ENCODE peak calls at places on chromosomes 16 and 17, in four cellular contexts. One of them, this sample, is unnamed.

GRCh38 chr16:558298-559020 is 1.7 kb upstream of the PRR35 start:
- DNase-seq in HepG2: peak
- DNase-seq in H1: no peak
- DNase-seq in K562: no peak
- DNase-seq in this sample: no peak

GRCh38 chr17:45793999-45794540 is 9.9 kb downstream of the CRHR1 start:
- DNase-seq in K562: no peak
- DNase-seq in H1: no peak
- DNase-seq in HepG2: no peak
- DNase-seq in this sample: no peak

GRCh38 chr17:80931421-80932265 is 60.0 kb upstream of the CHMP6 start:
- DNase-seq in HepG2: no peak
- DNase-seq in H1: peak
- DNase-seq in K562: no peak
- DNase-seq in this sample: no peak

GRCh38 chr16:48317614-48318013 is 67.6 kb downstream of the SIAH1 start:
- DNase-seq in H1: no peak
- DNase-seq in K562: peak
- DNase-seq in HepG2: no peak
- DNase-seq in this sample: peak

GRCh38 chr17:49565948-49566491 is 9.7 kb upstream of the NXPH3 start:
- DNase-seq in K562: no peak
- DNase-seq in HepG2: no peak
- DNase-seq in H1: no peak
- DNase-seq in this sample: no peak

GRCh38 chr17:9531080-9531479 is 44.5 kb downstream of the STX8 start:
- DNase-seq in K562: no peak
- DNase-seq in H1: no peak
- DNase-seq in HepG2: no peak
- DNase-seq in this sample: no peak

GRCh38 chr16:72467157-72467759 is 295.3 kb upstream of the PMFBP1 start:
- DNase-seq in H1: no peak
- DNase-seq in K562: peak
- DNase-seq in HepG2: peak
- DNase-seq in this sample: peak

GRCh38 chr16:27644165-27644564 is 94.2 kb downstream of the KATNIP start:
- DNase-seq in HepG2: no peak
- DNase-seq in K562: no peak
- DNase-seq in H1: no peak
- DNase-seq in this sample: no peak

GRCh38 chr16:77788196-77789084 is at the start of gene VAT1L:
- DNase-seq in HepG2: no peak
- DNase-seq in K562: peak
- DNase-seq in H1: peak
- DNase-seq in this sample: peak

GRCh38 chr17:58338907-58339774 is 10.5 kb upstream of the TSPOAP1 start:
- DNase-seq in H1: peak
- DNase-seq in HepG2: peak
- DNase-seq in K562: peak
- DNase-seq in this sample: no peak

GRCh38 chr17:33435716-33436301 is 142.7 kb upstream of the ASIC2 start:
- DNase-seq in HepG2: no peak
- DNase-seq in H1: no peak
- DNase-seq in K562: no peak
- DNase-seq in this sample: no peak

GRCh38 chr17:70905796-70906195 is 736.5 kb downstream of the KCNJ2 start:
- DNase-seq in HepG2: no peak
- DNase-seq in K562: no peak
- DNase-seq in H1: no peak
- DNase-seq in this sample: peak

GRCh38 chr16:77344306-77344705 is 90.5 kb downstream of the ADAMTS18 start:
- DNase-seq in H1: no peak
- DNase-seq in HepG2: no peak
- DNase-seq in K562: no peak
- DNase-seq in this sample: no peak

GRCh38 chr16:14454391-14454790 is 175.7 kb downstream of the PARN start:
- DNase-seq in H1: no peak
- DNase-seq in HepG2: no peak
- DNase-seq in K562: no peak
- DNase-seq in this sample: no peak

GRCh38 chr17:41539979-41540701 is 12.0 kb upstream of the KRT19 start:
- DNase-seq in HepG2: peak
- DNase-seq in K562: no peak
- DNase-seq in H1: no peak
- DNase-seq in this sample: no peak

GRCh38 chr16:15644306-15644961 is 1.5 kb upstream of the MARF1 start:
- DNase-seq in HepG2: peak
- DNase-seq in K562: no peak
- DNase-seq in H1: no peak
- DNase-seq in this sample: peak

GRCh38 chr17:44661835-44662234 is 5.6 kb downstream of the MEIOC start:
- DNase-seq in HepG2: no peak
- DNase-seq in K562: no peak
- DNase-seq in H1: no peak
- DNase-seq in this sample: no peak

GRCh38 chr16:52597772-52598483 is 51.0 kb upstream of the TOX3 start:
- DNase-seq in HepG2: peak
- DNase-seq in H1: peak
- DNase-seq in K562: no peak
- DNase-seq in this sample: no peak

GRCh38 chr16:180101-180920 is at the start of gene HBQ1:
- DNase-seq in H1: peak
- DNase-seq in HepG2: peak
- DNase-seq in K562: peak
- DNase-seq in this sample: peak

GRCh38 chr17:50931003-50931878 is 65.1 kb upstream of the TOB1 start:
- DNase-seq in H1: peak
- DNase-seq in HepG2: peak
- DNase-seq in K562: peak
- DNase-seq in this sample: peak

GRCh38 chr16:75376475-75376907 is 56.8 kb downstream of the CFDP1 start:
- DNase-seq in HepG2: no peak
- DNase-seq in H1: no peak
- DNase-seq in K562: no peak
- DNase-seq in this sample: no peak

GRCh38 chr16:87812200-87812656 is 46.4 kb upstream of the KLHDC4 start:
- DNase-seq in H1: no peak
- DNase-seq in K562: no peak
- DNase-seq in HepG2: peak
- DNase-seq in this sample: no peak

GRCh38 chr17:80594666-80595269 is 50.1 kb downstream of the RPTOR start:
- DNase-seq in HepG2: no peak
- DNase-seq in K562: no peak
- DNase-seq in H1: no peak
- DNase-seq in this sample: no peak

GRCh38 chr17:17837380-17837821 is 615 bp upstream of the SREBF1 start:
- DNase-seq in HepG2: peak
- DNase-seq in H1: no peak
- DNase-seq in K562: no peak
- DNase-seq in this sample: peak

GRCh38 chr16:1751946-1752345 is 19.4 kb downstream of the NME3 start:
- DNase-seq in HepG2: no peak
- DNase-seq in K562: no peak
- DNase-seq in H1: no peak
- DNase-seq in this sample: no peak

GRCh38 chr17:34562387-34562786 is 17.0 kb upstream of the TMEM132E start:
- DNase-seq in HepG2: no peak
- DNase-seq in K562: peak
- DNase-seq in H1: no peak
- DNase-seq in this sample: no peak

GRCh38 chr16:71473891-71474290 is 11.8 kb upstream of the ZNF23 start:
- DNase-seq in K562: no peak
- DNase-seq in HepG2: no peak
- DNase-seq in H1: no peak
- DNase-seq in this sample: no peak

GRCh38 chr16:30183236-30183960 is at the start of gene CORO1A:
- DNase-seq in K562: peak
- DNase-seq in H1: peak
- DNase-seq in HepG2: peak
- DNase-seq in this sample: peak

GRCh38 chr17:78618264-78619066 is 41.3 kb upstream of the DNAH17 start:
- DNase-seq in HepG2: no peak
- DNase-seq in K562: no peak
- DNase-seq in H1: no peak
- DNase-seq in this sample: no peak

GRCh38 chr17:82839617-82840292 is at the start of gene ZNF750:
- DNase-seq in HepG2: no peak
- DNase-seq in H1: no peak
- DNase-seq in K562: no peak
- DNase-seq in this sample: no peak

GRCh38 chr16:53090591-53091507 is 36.1 kb downstream of the CHD9 start:
- DNase-seq in K562: no peak
- DNase-seq in H1: no peak
- DNase-seq in HepG2: peak
- DNase-seq in this sample: no peak

DNA sequence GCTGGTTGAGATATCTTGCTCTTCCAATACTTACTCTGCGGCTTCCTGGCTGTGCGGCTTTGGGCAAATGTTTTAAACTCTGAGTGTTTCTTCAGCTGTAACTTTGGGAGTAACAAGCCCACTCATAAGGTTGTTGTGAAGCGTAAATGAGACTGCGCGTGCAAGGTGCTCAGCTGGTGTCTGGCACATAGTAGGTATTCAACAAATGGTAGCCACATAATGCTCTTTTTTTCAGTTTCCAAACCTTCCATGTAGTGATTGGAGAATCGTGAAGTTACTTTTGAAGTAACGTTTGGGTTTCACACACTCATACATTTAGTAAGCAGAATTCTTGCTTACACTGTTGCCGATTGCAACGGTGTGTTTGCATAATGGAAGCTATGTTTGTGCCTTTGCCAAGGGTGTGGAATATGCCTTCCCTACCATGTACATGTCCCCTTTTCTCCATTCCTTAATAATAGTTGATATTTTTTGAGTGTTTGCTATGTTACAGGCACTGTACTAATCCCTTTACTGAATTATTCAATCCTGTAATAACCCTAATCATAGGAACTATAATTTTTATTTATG is 829 bp downstream of the DHRS7B start:
- DNase-seq in K562: no peak
- DNase-seq in H1: no peak
- DNase-seq in HepG2: no peak
- DNase-seq in this sample: no peak
- TF ChIP-seq RNF2 in K562: no peak
- TF ChIP-seq RNF2 in H1: no peak
- TF ChIP-seq RNF2 in HepG2: no peak
- TF ChIP-seq RNF2 in this sample: no peak

GRCh38 chr17:73043686-73044581 is 48.6 kb downstream of the SLC39A11 start:
- DNase-seq in HepG2: no peak
- DNase-seq in K562: no peak
- DNase-seq in H1: no peak
- DNase-seq in this sample: no peak
- TF ChIP-seq RNF2 in HepG2: no peak
- TF ChIP-seq RNF2 in K562: no peak
- TF ChIP-seq RNF2 in H1: no peak
- TF ChIP-seq RNF2 in this sample: no peak

GRCh38 chr17:673200-673681 is 41.4 kb downstream of the VPS53 start:
- DNase-seq in K562: no peak
- DNase-seq in HepG2: no peak
- DNase-seq in H1: peak
- DNase-seq in this sample: no peak
- TF ChIP-seq RNF2 in K562: no peak
- TF ChIP-seq RNF2 in HepG2: no peak
- TF ChIP-seq RNF2 in H1: no peak
- TF ChIP-seq RNF2 in this sample: no peak

DNA sequence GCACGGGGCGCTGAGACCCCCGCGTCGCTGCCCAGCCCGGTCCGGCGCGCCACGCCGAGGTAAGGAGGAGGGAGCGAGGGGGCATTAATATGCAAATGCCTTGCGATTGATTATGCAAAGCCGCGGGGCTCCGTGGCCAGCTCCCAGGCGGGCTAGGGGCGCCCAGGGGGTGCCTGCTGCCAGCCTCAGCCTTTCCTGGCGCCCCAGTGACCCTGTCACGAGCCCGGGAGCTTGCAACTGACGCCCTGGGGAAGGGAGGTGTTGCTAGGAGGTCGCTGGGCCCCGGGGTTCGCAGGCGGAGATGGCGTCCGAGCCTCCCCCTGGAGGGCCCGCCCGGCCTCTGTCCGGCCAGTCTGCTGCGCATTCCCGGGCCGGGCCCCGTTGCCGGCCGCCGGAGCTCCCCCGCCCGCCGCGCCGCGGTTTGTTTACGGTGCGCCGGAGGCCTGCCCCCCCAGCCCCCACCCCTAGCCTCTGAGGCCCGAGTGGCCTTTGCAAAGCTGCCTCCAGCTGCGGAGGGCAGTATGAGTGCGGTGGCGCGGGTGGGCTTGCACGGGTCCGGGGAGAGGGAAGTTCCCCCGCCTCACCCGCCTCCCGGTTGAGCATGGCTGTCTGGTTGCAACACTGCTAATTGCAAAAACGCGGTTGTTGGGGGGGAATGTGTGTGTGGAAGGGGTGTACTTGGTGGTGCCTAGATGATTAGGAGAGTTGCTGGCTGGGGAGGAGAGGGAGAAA is 435 bp downstream of the THRA start:
- DNase-seq in K562: peak
- DNase-seq in HepG2: peak
- DNase-seq in H1: peak
- DNase-seq in this sample: no peak
- TF ChIP-seq RNF2 in K562: no peak
- TF ChIP-seq RNF2 in HepG2: no peak
- TF ChIP-seq RNF2 in H1: no peak
- TF ChIP-seq RNF2 in this sample: no peak

GRCh38 chr17:7701681-7702080 is 3.3 kb upstream of the EFNB3 start:
- DNase-seq in H1: no peak
- DNase-seq in K562: no peak
- DNase-seq in HepG2: no peak
- DNase-seq in this sample: no peak

GRCh38 chr17:7702776-7703175 is 2.2 kb upstream of the EFNB3 start:
- DNase-seq in HepG2: no peak
- DNase-seq in K562: no peak
- DNase-seq in H1: no peak
- DNase-seq in this sample: no peak

GRCh38 chr17:7704601-7705268 is at the start of gene EFNB3:
- DNase-seq in HepG2: no peak
- DNase-seq in K562: no peak
- DNase-seq in H1: peak
- DNase-seq in this sample: peak

GRCh38 chr17:7705269-7706255 is 560 bp downstream of the EFNB3 start:
- DNase-seq in HepG2: no peak
- DNase-seq in H1: no peak
- DNase-seq in K562: no peak
- DNase-seq in this sample: no peak

GRCh38 chr17:7703584-7704574 is 1.1 kb upstream of the EFNB3 start:
- DNase-seq in H1: peak
- DNase-seq in HepG2: peak
- DNase-seq in K562: peak
- DNase-seq in this sample: peak
- TF ChIP-seq RNF2 in H1: no peak
- TF ChIP-seq RNF2 in HepG2: no peak
- TF ChIP-seq RNF2 in K562: no peak
- TF ChIP-seq RNF2 in this sample: no peak

This sample was measured in A549.